ENCODE peak calls at places on chromosome 21, in nine cellular contexts. B, R, U, F, S, O, W, Q and C are unnamed samples.

GRCh38 chr21:26280715-26281310 is 110.2 kb upstream of the APP start:
- DNase-seq in R (peak; percentile 1), Q (no peak), S (no peak), U (no peak), B (no peak), O (no peak), W (no peak), F (no peak), C (peak; percentile 74)

GRCh38 chr21:38806942-38807284 is 1.2 kb downstream of the ETS2 start:
- DNase-seq in B (no peak), U (no peak), O (peak; percentile 49), F (no peak), R (peak; percentile 49), W (no peak), Q (no peak), S (peak; percentile 64), C (no peak)

GRCh38 chr21:46096997-46097825 is 701 bp upstream of the COL6A2 start:
- DNase-seq in R (no peak), O (no peak), Q (no peak), B (no peak), W (no peak), S (no peak), U (no peak), F (no peak), C (peak; percentile 31)

GRCh38 chr21:46409641-46410406 is 48.9 kb upstream of the DIP2A start:
- DNase-seq in O (no peak), F (no peak), S (no peak), Q (no peak), U (no peak), W (no peak), R (no peak), B (no peak), C (no peak)

GRCh38 chr21:46561448-46562095 is 43.3 kb downstream of the S100B start:
- DNase-seq in R (no peak), B (no peak), F (no peak), Q (no peak), S (no peak), U (no peak), O (no peak), W (no peak), C (no peak)

GRCh38 chr21:46190491-46191131 is 6.4 kb upstream of the SPATC1L start:
- DNase-seq in O (no peak), S (no peak), F (no peak), W (no peak), Q (no peak), U (no peak), R (no peak), B (no peak), C (no peak)

GRCh38 chr21:42658320-42659105 is 5.1 kb downstream of the PDE9A start:
- DNase-seq in W (no peak), U (no peak), S (no peak), B (no peak), R (no peak), F (no peak), Q (no peak), O (no peak), C (no peak)

GRCh38 chr21:42417533-42417932 is 13.8 kb downstream of the UBASH3A start:
- DNase-seq in Q (no peak), O (no peak), R (no peak), W (no peak), S (no peak), B (no peak), F (no peak), U (no peak), C (no peak)

GRCh38 chr21:36330904-36331303 is 10.9 kb downstream of the MORC3 start:
- DNase-seq in S (peak; percentile 64), R (peak; percentile 56), Q (peak; percentile 34), F (peak; percentile 29), O (peak; percentile 60), U (peak; percentile 1), W (peak; percentile 31), B (peak; percentile 44), C (peak; percentile 48)

GRCh38 chr21:26489781-26490180 is 83.3 kb downstream of the CYYR1 start:
- DNase-seq in R (no peak), W (no peak), U (no peak), S (no peak), Q (no peak), O (no peak), F (no peak), B (no peak), C (no peak)

GRCh38 chr21:26961704-26962103 is 5.2 kb downstream of the ADAMTS5 start:
- DNase-seq in F (no peak), U (no peak), B (no peak), Q (no peak), O (no peak), S (no peak), W (no peak), R (no peak), C (peak; percentile 52)

GRCh38 chr21:34877485-34878128 is 171.5 kb downstream of the RUNX1 start:
- DNase-seq in U (no peak), F (no peak), Q (no peak), O (no peak), R (no peak), B (no peak), S (no peak), W (peak; percentile 78), C (no peak)

GRCh38 chr21:41681336-41681801 is 85.5 kb downstream of the RIPK4 start:
- DNase-seq in B (no peak), F (no peak), O (no peak), Q (no peak), S (no peak), R (no peak), W (peak; percentile 57), U (no peak), C (no peak)

GRCh38 chr21:44335266-44336059 is 3.7 kb downstream of the CFAP410 start:
- DNase-seq in O (no peak), W (no peak), R (no peak), B (no peak), U (no peak), F (no peak), S (no peak), Q (no peak), C (no peak)

GRCh38 chr21:46637952-46638746 is 2.7 kb downstream of the PRMT2 start:
- DNase-seq in F (no peak), W (no peak), S (peak; percentile 41), O (no peak), B (no peak), R (no peak), Q (no peak), U (no peak), C (no peak)

GRCh38 chr21:29144736-29145353 is 14.4 kb downstream of the MAP3K7CL start:
- DNase-seq in R (peak; percentile 50), U (no peak), B (no peak), F (no peak), O (peak; percentile 61), Q (no peak), S (peak; percentile 46), W (no peak), C (no peak)

GRCh38 chr21:16587141-16587570 is 857.4 kb downstream of the USP25 start:
- DNase-seq in W (peak; percentile 45), U (peak; percentile 65), F (no peak), Q (peak; percentile 74), B (peak; percentile 54), S (peak; percentile 61), O (peak; percentile 65), R (peak; percentile 96), C (no peak)

GRCh38 chr21:34235514-34235913 is 128.3 kb upstream of the KCNE2 start:
- DNase-seq in B (no peak), W (no peak), Q (no peak), R (no peak), S (no peak), O (no peak), F (no peak), U (no peak), C (no peak)

GRCh38 chr21:17003763-17004373 is 509.0 kb upstream of the CXADR start:
- DNase-seq in Q (no peak), R (peak; percentile 25), O (peak; percentile 3), F (no peak), U (no peak), B (no peak), S (peak; percentile 45), W (no peak), C (no peak)

GRCh38 chr21:29904359-29905282 is 35.2 kb downstream of the GRIK1 start:
- DNase-seq in B (no peak), R (peak; percentile 24), S (peak; percentile 17), Q (no peak), W (no peak), F (no peak), U (no peak), O (no peak), C (no peak)

GRCh38 chr21:17903029-17903806 is 84.1 kb upstream of the C21orf91 start:
- DNase-seq in B (no peak), O (peak; percentile 49), W (no peak), Q (peak; percentile 2), U (peak; percentile 7), R (peak; percentile 40), S (peak; percentile 41), F (no peak), C (no peak)

GRCh38 chr21:15183712-15184353 is 119.0 kb upstream of the NRIP1 start:
- DNase-seq in Q (no peak), B (no peak), O (no peak), R (no peak), F (no peak), W (no peak), S (no peak), U (no peak), C (no peak)

GRCh38 chr21:35361984-35362383 is 312.9 kb upstream of the RUNX1 start:
- DNase-seq in F (no peak), Q (no peak), R (no peak), S (no peak), O (no peak), U (no peak), W (no peak), B (no peak), C (no peak)

GRCh38 chr21:38342734-38343133 is 85.9 kb downstream of the KCNJ15 start:
- DNase-seq in S (no peak), R (no peak), O (no peak), W (no peak), Q (no peak), B (no peak), U (no peak), F (no peak), C (no peak)

GRCh38 chr21:46325073-46325912 is 1.3 kb downstream of the PCNT start:
- DNase-seq in U (peak; percentile 30), B (no peak), W (peak; percentile 45), O (peak; percentile 47), Q (peak; percentile 2), F (peak; percentile 6), S (peak; percentile 67), R (peak; percentile 60), C (peak; percentile 82)

GRCh38 chr21:39938086-39938611 is 70.9 kb downstream of the PCP4 start:
- DNase-seq in B (no peak), O (no peak), F (no peak), Q (peak; percentile 57), S (no peak), U (peak; percentile 39), W (no peak), R (no peak), C (no peak)

GRCh38 chr21:45280969-45281368 is 6.7 kb downstream of the POFUT2 start:
- DNase-seq in F (no peak), O (no peak), Q (no peak), U (no peak), R (no peak), S (no peak), B (no peak), W (no peak), C (no peak)

GRCh38 chr21:38819719-38820147 is 14.0 kb downstream of the ETS2 start:
- DNase-seq in U (no peak), O (peak; percentile 77), W (peak; percentile 75), R (peak; percentile 83), B (no peak), S (peak; percentile 95), F (no peak), Q (no peak), C (no peak)

GRCh38 chr21:41377715-41378114 is 15.9 kb downstream of the MX2 start:
- DNase-seq in B (no peak), W (no peak), O (no peak), R (no peak), S (no peak), U (no peak), F (no peak), Q (no peak), C (no peak)

GRCh38 chr21:39050839-39051560 is 132.3 kb downstream of the PSMG1 start:
- DNase-seq in O (no peak), Q (no peak), S (no peak), F (no peak), B (no peak), W (no peak), R (no peak), U (no peak), C (no peak)

GRCh38 chr21:17732306-17732705 is 86.8 kb downstream of the C21orf91 start:
- DNase-seq in R (peak; percentile 33), S (peak; percentile 22), W (no peak), B (no peak), U (peak; percentile 36), F (no peak), O (peak; percentile 5), Q (peak; percentile 56), C (no peak)